ENCODE peak calls at places on chromosomes 5 and 9, in six cellular contexts. One of them, this sample, is unnamed.

GRCh38 chr5:61587120-61587519 is 255.1 kb downstream of the ZSWIM6 start:
- DNase-seq in prostate gland: no peak
- DNase-seq in ovary: no peak
- DNase-seq in gastrocnemius medialis: no peak
- DNase-seq in fibroblast of lung: no peak
- DNase-seq in astrocyte: peak; percentile 90
- DNase-seq in this sample: no peak

GRCh38 chr5:55223219-55223987 is 3.7 kb downstream of the MCIDAS start:
- DNase-seq in ovary: no peak
- DNase-seq in prostate gland: no peak
- DNase-seq in gastrocnemius medialis: no peak
- DNase-seq in astrocyte: no peak
- DNase-seq in fibroblast of lung: no peak
- DNase-seq in this sample: no peak

GRCh38 chr9:123391233-123391632 is 35.2 kb downstream of the CRB2 start:
- DNase-seq in gastrocnemius medialis: no peak
- DNase-seq in prostate gland: no peak
- DNase-seq in fibroblast of lung: no peak
- DNase-seq in ovary: no peak
- DNase-seq in astrocyte: no peak
- DNase-seq in this sample: no peak

GRCh38 chr9:78115073-78115472 is 83.5 kb upstream of the GNAQ start:
- DNase-seq in prostate gland: no peak
- DNase-seq in astrocyte: no peak
- DNase-seq in fibroblast of lung: no peak
- DNase-seq in gastrocnemius medialis: no peak
- DNase-seq in ovary: no peak
- DNase-seq in this sample: no peak

GRCh38 chr5:172610643-172611042 is 30.4 kb upstream of the NEURL1B start:
- DNase-seq in astrocyte: no peak
- DNase-seq in ovary: no peak
- DNase-seq in fibroblast of lung: no peak
- DNase-seq in prostate gland: no peak
- DNase-seq in gastrocnemius medialis: no peak
- DNase-seq in this sample: no peak

GRCh38 chr9:34457266-34458012 is 931 bp downstream of the FAM219A start:
- DNase-seq in ovary: peak; percentile 80
- DNase-seq in gastrocnemius medialis: peak; percentile 75
- DNase-seq in fibroblast of lung: peak; percentile 63
- DNase-seq in astrocyte: peak; percentile 69
- DNase-seq in prostate gland: peak; percentile 53
- DNase-seq in this sample: peak; percentile 21

GRCh38 chr9:96651626-96652025 is 3.5 kb downstream of the PRXL2C start:
- DNase-seq in gastrocnemius medialis: no peak
- DNase-seq in ovary: no peak
- DNase-seq in prostate gland: no peak
- DNase-seq in fibroblast of lung: peak; percentile 69
- DNase-seq in astrocyte: no peak
- DNase-seq in this sample: no peak

GRCh38 chr9:98108540-98109031 is 10.4 kb downstream of the TRIM14 start:
- DNase-seq in ovary: no peak
- DNase-seq in prostate gland: no peak
- DNase-seq in astrocyte: no peak
- DNase-seq in gastrocnemius medialis: no peak
- DNase-seq in fibroblast of lung: no peak
- DNase-seq in this sample: no peak

GRCh38 chr5:17227868-17228267 is 10.4 kb downstream of the BASP1 start:
- DNase-seq in fibroblast of lung: no peak
- DNase-seq in gastrocnemius medialis: no peak
- DNase-seq in astrocyte: no peak
- DNase-seq in prostate gland: no peak
- DNase-seq in ovary: no peak
- DNase-seq in this sample: no peak

GRCh38 chr5:132215329-132215728 is 12.3 kb downstream of the P4HA2 start:
- DNase-seq in astrocyte: peak; percentile 96
- DNase-seq in prostate gland: peak; percentile 78
- DNase-seq in ovary: peak; percentile 91
- DNase-seq in fibroblast of lung: peak; percentile 97
- DNase-seq in gastrocnemius medialis: peak; percentile 88
- DNase-seq in this sample: peak; percentile 90

GRCh38 chr9:19732570-19732969 is 56.3 kb downstream of the SLC24A2 start:
- DNase-seq in ovary: no peak
- DNase-seq in prostate gland: no peak
- DNase-seq in fibroblast of lung: no peak
- DNase-seq in astrocyte: no peak
- DNase-seq in gastrocnemius medialis: no peak
- DNase-seq in this sample: no peak

GRCh38 chr9:17018001-17018491 is 116.8 kb upstream of the CNTLN start:
- DNase-seq in prostate gland: peak; percentile 9
- DNase-seq in ovary: peak; percentile 29
- DNase-seq in gastrocnemius medialis: peak; percentile 93
- DNase-seq in astrocyte: peak; percentile 86
- DNase-seq in fibroblast of lung: peak; percentile 88
- DNase-seq in this sample: peak; percentile 54

GRCh38 chr5:142820447-142820846 is 50.3 kb downstream of the ARHGAP26 start:
- DNase-seq in prostate gland: no peak
- DNase-seq in gastrocnemius medialis: no peak
- DNase-seq in fibroblast of lung: no peak
- DNase-seq in ovary: no peak
- DNase-seq in astrocyte: no peak
- DNase-seq in this sample: no peak

GRCh38 chr5:142823176-142823575 is 53.0 kb downstream of the ARHGAP26 start:
- DNase-seq in fibroblast of lung: peak; percentile 49
- DNase-seq in ovary: no peak
- DNase-seq in astrocyte: no peak
- DNase-seq in gastrocnemius medialis: no peak
- DNase-seq in prostate gland: no peak
- DNase-seq in this sample: no peak

GRCh38 chr5:142821027-142821732 is 51.0 kb downstream of the ARHGAP26 start:
- DNase-seq in prostate gland: no peak
- DNase-seq in astrocyte: no peak
- DNase-seq in fibroblast of lung: no peak
- DNase-seq in gastrocnemius medialis: no peak
- DNase-seq in ovary: no peak
- DNase-seq in this sample: no peak

GRCh38 chr5:142819816-142820215 is 49.6 kb downstream of the ARHGAP26 start:
- DNase-seq in ovary: no peak
- DNase-seq in prostate gland: no peak
- DNase-seq in fibroblast of lung: peak; percentile 58
- DNase-seq in astrocyte: no peak
- DNase-seq in gastrocnemius medialis: no peak
- DNase-seq in this sample: no peak

GRCh38 chr5:142821733-142822487 is 51.7 kb downstream of the ARHGAP26 start:
- DNase-seq in gastrocnemius medialis: no peak
- DNase-seq in fibroblast of lung: peak; percentile 90
- DNase-seq in astrocyte: peak; percentile 94
- DNase-seq in ovary: no peak
- DNase-seq in prostate gland: no peak
- DNase-seq in this sample: no peak
- H3K27ac ChIP-seq in gastrocnemius medialis: no peak overlapping the region
- H3K27ac ChIP-seq in fibroblast of lung: no peak overlapping the region
- H3K27ac ChIP-seq in astrocyte: peak overlapping the region; percentile 42
- H3K27ac ChIP-seq in ovary: no peak overlapping the region
- H3K27ac ChIP-seq in prostate gland: no peak overlapping the region
- H3K27ac ChIP-seq in this sample: no peak overlapping the region

GRCh38 chr9:21677387-21677786 is 125.0 kb upstream of the MTAP start:
- DNase-seq in fibroblast of lung: no peak
- DNase-seq in ovary: no peak
- DNase-seq in astrocyte: no peak
- DNase-seq in prostate gland: no peak
- DNase-seq in gastrocnemius medialis: no peak
- DNase-seq in this sample: no peak
- H3K4me3 ChIP-seq in fibroblast of lung: no peak overlapping the region
- H3K4me3 ChIP-seq in ovary: no peak overlapping the region
- H3K4me3 ChIP-seq in astrocyte: peak overlapping the region; percentile 4
- H3K4me3 ChIP-seq in prostate gland: no peak overlapping the region
- H3K4me3 ChIP-seq in gastrocnemius medialis: no peak overlapping the region
- H3K4me3 ChIP-seq in this sample: no peak overlapping the region

DNA sequence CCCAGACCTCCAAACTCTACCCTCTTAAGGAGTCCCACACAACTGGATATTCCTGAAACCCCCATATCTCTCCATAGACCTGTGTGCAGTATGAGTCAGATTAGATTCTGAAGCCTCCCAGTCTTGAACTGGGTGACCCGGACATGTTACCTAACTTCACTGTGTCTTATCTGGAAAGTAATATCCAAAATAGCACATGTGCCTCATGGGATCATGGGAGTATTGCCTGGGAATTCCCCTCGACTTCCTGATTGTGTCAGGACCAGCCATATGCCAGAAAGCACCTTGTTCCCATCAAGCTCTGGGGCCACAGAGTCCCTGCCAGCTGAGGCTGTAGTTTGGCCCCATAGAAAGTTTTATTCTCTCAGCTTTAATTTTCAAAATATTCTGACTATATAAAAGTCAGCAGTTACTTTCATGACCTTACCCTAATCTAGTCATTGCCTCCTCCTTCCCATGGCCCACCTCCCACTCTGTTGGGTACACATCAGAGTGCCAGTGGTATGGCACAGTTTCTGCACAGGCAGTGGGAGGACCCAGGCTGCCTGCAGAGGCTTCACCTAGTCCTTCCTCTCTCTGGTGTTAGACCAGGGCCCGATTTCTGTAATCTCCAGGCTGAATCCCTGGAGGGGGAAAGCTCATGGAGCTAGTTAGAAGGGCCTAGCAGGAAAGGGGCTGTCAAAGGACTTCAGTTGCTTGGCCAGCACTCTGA is 19.5 kb upstream of the B4GALT1 start:
- DNase-seq in fibroblast of lung: no peak
- DNase-seq in astrocyte: no peak
- DNase-seq in prostate gland: no peak
- DNase-seq in gastrocnemius medialis: peak; percentile 50
- DNase-seq in ovary: no peak
- DNase-seq in this sample: no peak
- H3K4me1 ChIP-seq in fibroblast of lung: no peaks in the 10 kb centered on the region
- H3K4me1 ChIP-seq in astrocyte: peaks cover 1% of the 10 kb centered on the region
- H3K4me1 ChIP-seq in prostate gland: no peaks in the 10 kb centered on the region
- H3K4me1 ChIP-seq in gastrocnemius medialis: peaks cover 34% of the 10 kb centered on the region
- H3K4me1 ChIP-seq in ovary: peaks cover 5% of the 10 kb centered on the region
- H3K4me1 ChIP-seq in this sample: peaks cover 23% of the 10 kb centered on the region

DNA sequence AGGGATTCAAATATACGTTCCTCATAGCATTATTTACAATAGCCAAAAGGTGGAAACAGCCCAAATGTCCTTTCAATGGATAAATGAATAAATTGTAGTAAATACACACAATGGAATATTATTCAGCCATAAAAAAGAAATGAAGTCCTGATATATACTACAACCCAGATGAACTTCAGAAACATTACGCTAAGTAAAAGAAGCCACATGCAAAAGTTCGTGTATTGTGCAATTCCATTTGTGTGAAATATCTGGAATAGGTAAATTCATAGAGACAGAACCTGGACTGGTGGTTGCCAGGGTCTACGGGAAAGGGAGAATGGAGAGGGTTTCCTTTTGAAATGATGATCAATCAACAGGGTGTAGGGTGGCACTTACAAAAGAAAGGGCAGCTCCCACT is 12.5 kb upstream of the ARSI start:
- DNase-seq in astrocyte: no peak
- DNase-seq in fibroblast of lung: no peak
- DNase-seq in ovary: no peak
- DNase-seq in gastrocnemius medialis: no peak
- DNase-seq in prostate gland: no peak
- DNase-seq in this sample: no peak
- H3K27ac ChIP-seq in astrocyte: no peak overlapping the region
- H3K27ac ChIP-seq in fibroblast of lung: no peak overlapping the region
- H3K27ac ChIP-seq in ovary: no peak overlapping the region
- H3K27ac ChIP-seq in gastrocnemius medialis: no peak overlapping the region
- H3K27ac ChIP-seq in prostate gland: no peak overlapping the region
- H3K27ac ChIP-seq in this sample: no peak overlapping the region